ENCODE peak calls at places on chromosomes 4 and X, in six cellular contexts. U is activated naive CD8-positive, alpha-beta T cell treated with anti-CD3 and anti-CD28 coated beads, Interleukin-2, amount 50 U/mL, for 16 hours; I is activated CD4-positive, alpha-beta T cell treated with anti-CD3 and anti-CD28 coated beads, Interleukin-2, amount 50 U/mL, for 24 hours; T is left cardiac atrium; H is fibroblast of pulmonary artery; K is lower leg skin. G is an unnamed sample.

GRCh38 chr4:38184404-38184803 is 224.2 kb downstream of the PTTG2 start:
- DNase-seq in U (no peak), I (no peak), T (no peak), H (no peak), K (no peak), G (no peak)

GRCh38 chrX:24395775-24396174 is 35.3 kb downstream of the SUPT20HL1 start:
- DNase-seq in U (no peak), I (no peak), T (no peak), H (peak; percentile 82), K (peak; percentile 47), G (no peak)

GRCh38 chr4:109184421-109184956 is 118.0 kb downstream of the COL25A1 start:
- DNase-seq in U (no peak), I (no peak), T (peak; percentile 42), H (peak; percentile 14), K (no peak), G (no peak)

GRCh38 chr4:7798215-7798995 is 141.3 kb downstream of the AFAP1 start:
- DNase-seq in U (no peak), I (no peak), T (no peak), H (no peak), K (no peak), G (no peak)

GRCh38 chr4:60805500-60806313 is 394.4 kb upstream of the ADGRL3 start:
- DNase-seq in U (no peak), I (no peak), T (no peak), H (peak; percentile 61), K (no peak), G (no peak)

GRCh38 chrX:119541188-119541587 is 24.0 kb downstream of the STEEP1 start:
- DNase-seq in U (no peak), I (no peak), T (no peak), H (peak; percentile 80), K (no peak), G (no peak)

GRCh38 chrX:97527725-97528124 is 644.0 kb downstream of the RPA4 start:
- DNase-seq in U (no peak), I (no peak), T (no peak), H (no peak), K (no peak), G (no peak)

GRCh38 chr4:40245794-40246546 is 49.1 kb downstream of the RHOH start:
- DNase-seq in U (no peak), I (no peak), T (no peak), H (no peak), K (no peak), G (no peak)

GRCh38 chr4:7101692-7102515 is 34.0 kb upstream of the GRPEL1 start:
- DNase-seq in U (no peak), I (no peak), T (peak; percentile 79), H (peak; percentile 61), K (peak; percentile 71), G (peak; percentile 88)

GRCh38 chrX:104130808-104131207 is 18.5 kb downstream of the ZCCHC18 start:
- DNase-seq in U (no peak), I (no peak), T (no peak), H (no peak), K (no peak), G (no peak)

GRCh38 chr4:123896446-123897071 is 500.0 kb downstream of the SPRY1 start:
- DNase-seq in U (no peak), I (no peak), T (no peak), H (peak; percentile 82), K (no peak), G (no peak)

GRCh38 chr4:110480031-110480549 is 4.1 kb downstream of the ENPEP start:
- DNase-seq in U (no peak), I (no peak), T (no peak), H (peak; percentile 93), K (no peak), G (no peak)

GRCh38 chr4:98502624-98503023 is 155.8 kb downstream of the TSPAN5 start:
- DNase-seq in U (no peak), I (no peak), T (no peak), H (no peak), K (no peak), G (no peak)

GRCh38 chr4:139872274-139872673 is 206.7 kb downstream of the MGST2 start:
- DNase-seq in U (no peak), I (no peak), T (no peak), H (peak; percentile 96), K (no peak), G (no peak)

GRCh38 chrX:2490634-2491033 is 10.1 kb downstream of the DHRSX start:
- DNase-seq in U (no peak), I (no peak), T (no peak), H (no peak), K (no peak), G (no peak)

GRCh38 chrX:49856819-49857218 is 22.5 kb upstream of the USP27X start:
- DNase-seq in U (no peak), I (no peak), T (no peak), H (no peak), K (no peak), G (no peak)

GRCh38 chrX:129980043-129980442 is 2.4 kb upstream of the BCORL1 start:
- DNase-seq in U (no peak), I (no peak), T (peak; percentile 37), H (no peak), K (no peak), G (no peak)

GRCh38 chr4:113390850-113391249 is 341.4 kb downstream of the ANK2 start:
- DNase-seq in U (no peak), I (no peak), T (no peak), H (no peak), K (no peak), G (no peak)

GRCh38 chr4:23166919-23167318 is 474.2 kb downstream of the GBA3 start:
- DNase-seq in U (no peak), I (no peak), T (no peak), H (no peak), K (no peak), G (no peak)

GRCh38 chr4:154911097-154911496 is 130.0 kb downstream of the RBM46 start:
- DNase-seq in U (no peak), I (no peak), T (no peak), H (peak; percentile 11), K (no peak), G (no peak)